ENCODE peak calls at places on chromosome 5, in four cellular contexts. X is IMR-90, O is GM12865, R is endothelial cell. A is an unnamed sample.

GRCh38 chr5:102545175-102545574 is 46.4 kb upstream of the SLCO6A1 start:
- DNase-seq in X (no peak), O (peak; percentile 55), R (peak; percentile 64), A (no peak)

GRCh38 chr5:26805076-26805475 is 233.3 kb downstream of the CDH9 start:
- DNase-seq in X (no peak), O (no peak), R (no peak), A (no peak)

GRCh38 chr5:64201986-64202385 is 36.3 kb downstream of the RNF180 start:
- DNase-seq in X (no peak), O (no peak), R (no peak), A (no peak)

GRCh38 chr5:30596495-30597064 is 596.9 kb upstream of the CDH6 start:
- DNase-seq in X (no peak), O (no peak), R (no peak), A (no peak)

GRCh38 chr5:373710-374602 is 52.4 kb downstream of the AHRR start:
- DNase-seq in X (peak; percentile 77), O (peak; percentile 93), R (peak; percentile 39), A (peak; percentile 89)

GRCh38 chr5:126961702-126962101 is 68.7 kb downstream of the MARCHF3 start:
- DNase-seq in X (peak; percentile 66), O (peak; percentile 24), R (no peak), A (peak; percentile 32)

GRCh38 chr5:138353550-138353893 is 1.0 kb downstream of the KDM3B start:
- DNase-seq in X (no peak), O (no peak), R (no peak), A (no peak)

GRCh38 chr5:171162165-171162564 is 146.9 kb upstream of the TLX3 start:
- DNase-seq in X (no peak), O (no peak), R (no peak), A (no peak)

GRCh38 chr5:73940026-73940425 is 314.0 kb downstream of the ARHGEF28 start:
- DNase-seq in X (peak; percentile 23), O (no peak), R (no peak), A (no peak)

GRCh38 chr5:98314262-98314661 is 459.2 kb upstream of the RGMB start:
- DNase-seq in X (peak; percentile 92), O (no peak), R (no peak), A (no peak)

GRCh38 chr5:116626272-116626723 is 51.7 kb upstream of the SEMA6A start:
- DNase-seq in X (peak; percentile 22), O (no peak), R (no peak), A (no peak)

DNA sequence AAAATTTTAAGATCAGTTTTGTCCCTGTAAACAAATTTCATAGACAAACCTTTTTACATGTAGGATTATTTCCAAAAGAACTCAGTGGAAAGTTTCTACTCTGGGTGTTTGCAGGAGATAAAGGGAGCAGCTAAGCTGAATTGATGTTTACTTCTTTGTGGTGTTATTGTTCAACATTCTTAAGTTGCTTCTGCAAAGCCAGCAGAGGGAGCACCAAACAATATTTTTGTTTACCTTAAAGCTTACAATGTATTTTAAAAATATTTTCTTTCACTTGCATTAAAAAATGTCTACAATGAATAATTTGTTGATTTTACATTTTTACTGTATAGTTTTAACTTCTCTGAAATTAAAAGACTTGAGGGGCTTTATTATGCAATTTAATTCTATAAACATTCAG is 135.5 kb downstream of the ATG10 start:
- DNase-seq in X (peak; percentile 19), O (peak; percentile 35), R (no peak), A (no peak)
- TF ChIP-seq CTCF in X (peak; percentile 41), O (peak; percentile 26), R (peak; percentile 33), A (peak; percentile 51)

DNA sequence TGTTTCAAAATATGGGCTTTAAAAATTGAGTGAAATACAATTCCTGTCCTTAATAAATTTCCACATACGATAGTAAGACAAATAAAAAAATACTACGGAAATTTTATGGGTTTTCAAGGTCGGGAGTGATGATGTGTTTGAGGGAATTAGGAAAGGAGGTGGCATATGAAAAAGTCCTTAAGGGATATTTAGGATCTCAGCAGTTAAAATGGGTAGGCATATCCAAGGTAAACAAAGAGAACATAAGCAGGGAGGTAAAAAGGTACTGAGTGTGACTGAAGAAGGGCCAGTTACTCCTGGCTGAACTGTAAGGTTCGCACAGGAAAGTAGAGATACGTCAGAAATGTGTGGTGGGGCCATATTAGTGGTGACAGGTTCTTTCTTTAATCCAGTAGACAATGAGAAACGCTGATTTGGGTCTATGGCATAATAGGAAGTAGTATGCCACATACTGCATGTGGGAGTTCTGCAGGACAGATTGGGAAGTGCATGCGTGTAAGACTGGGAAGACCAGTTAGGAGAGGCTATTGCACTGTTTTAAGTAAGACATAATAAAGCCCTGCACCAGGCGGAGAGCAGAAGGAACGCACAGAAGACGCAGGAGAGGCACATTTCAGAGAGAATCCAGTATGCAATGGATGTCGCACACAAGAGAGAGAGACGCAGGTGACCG is 932 bp upstream of the HMGCR start:
- DNase-seq in X (peak; percentile 88), O (peak; percentile 52), R (peak; percentile 25), A (no peak)
- TF ChIP-seq CTCF in X (peak; percentile 40), O (peak; percentile 23), R (no peak), A (no peak)

GRCh38 chr5:95959964-95960801 is 1.5 kb downstream of the ELL2 start:
- DNase-seq in X (peak; percentile 34), O (peak; percentile 44), R (peak; percentile 28), A (no peak)
- TF ChIP-seq CTCF in X (peak; percentile 11), O (no peak), R (no peak), A (no peak)

GRCh38 chr5:109688999-109689739 is 558 bp upstream of the MAN2A1 start:
- DNase-seq in X (peak; percentile 84), O (peak; percentile 95), R (peak; percentile 86), A (peak; percentile 95)
- TF ChIP-seq CTCF in X (peak; percentile 15), O (no peak), R (peak; percentile 3), A (no peak)

DNA sequence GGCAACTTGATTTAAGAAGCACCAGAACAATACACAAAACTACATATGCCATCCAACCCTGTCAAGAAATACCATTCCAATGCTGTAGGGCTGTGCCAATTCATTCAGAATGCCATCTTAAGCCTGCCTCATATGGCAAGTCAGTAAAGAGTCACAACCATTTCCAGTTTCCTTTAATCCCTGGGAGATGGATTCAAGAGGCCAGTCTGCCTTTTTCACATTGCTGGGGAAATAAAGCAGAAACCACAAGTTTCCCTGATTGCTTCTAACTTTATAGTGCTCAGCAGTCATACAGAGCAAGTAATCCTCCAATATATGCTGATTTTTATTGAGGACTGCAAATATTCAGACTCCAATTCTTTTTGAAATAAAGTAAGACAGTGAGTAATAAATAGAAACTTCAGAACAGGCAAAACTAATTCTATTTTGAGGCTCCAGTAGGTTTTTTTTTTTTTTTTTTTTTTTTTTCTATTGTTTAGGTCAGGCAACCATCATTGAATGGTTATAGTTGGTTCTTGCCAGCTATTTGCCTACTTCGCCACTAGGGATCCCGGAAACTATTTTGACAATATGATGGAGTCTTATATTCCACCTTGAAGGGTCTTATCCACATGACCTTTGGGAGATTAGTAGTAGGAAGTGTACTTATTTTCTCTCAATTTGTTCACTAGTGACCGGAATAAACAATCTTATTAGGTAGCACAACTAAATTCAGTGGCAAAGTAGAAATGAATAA is 400.9 kb upstream of the MEF2C start:
- DNase-seq in X (no peak), O (no peak), R (no peak), A (no peak)
- TF ChIP-seq CTCF in X (no peak), O (no peak), R (peak; percentile 37), A (no peak)

GRCh38 chr5:120734033-120734432 is 269.9 kb downstream of the PRR16 start:
- DNase-seq in X (no peak), O (no peak), R (peak; percentile 5), A (no peak)

GRCh38 chr5:120740989-120741388 is 276.9 kb downstream of the PRR16 start:
- DNase-seq in X (no peak), O (no peak), R (no peak), A (no peak)

GRCh38 chr5:120730214-120730613 is 266.1 kb downstream of the PRR16 start:
- DNase-seq in X (no peak), O (no peak), R (no peak), A (no peak)

GRCh38 chr5:120738568-120738967 is 274.5 kb downstream of the PRR16 start:
- DNase-seq in X (no peak), O (no peak), R (no peak), A (no peak)

DNA sequence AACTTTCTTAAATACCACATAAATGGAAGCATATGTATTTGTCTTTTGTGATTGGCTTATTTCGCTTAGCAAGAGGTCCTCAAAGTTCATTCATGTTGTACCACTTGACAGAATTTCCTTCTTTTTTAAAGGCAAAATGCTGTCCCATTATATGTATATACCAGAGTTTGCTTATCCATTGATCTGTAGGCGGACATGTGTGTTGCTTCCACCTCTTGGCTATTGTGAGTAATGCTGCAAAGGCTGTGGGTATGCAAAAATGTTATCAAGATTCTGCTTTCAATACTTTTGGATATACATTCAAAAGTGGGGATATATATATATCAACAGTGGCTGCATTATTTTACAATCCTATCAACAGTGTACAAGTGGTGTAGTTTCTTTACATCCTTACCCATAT is 271.0 kb downstream of the PRR16 start:
- DNase-seq in X (peak; percentile 7), O (no peak), R (no peak), A (no peak)
- TF ChIP-seq CTCF in X (no peak), O (no peak), R (no peak), A (no peak)

GRCh38 chr5:111095982-111096381 is 3.8 kb downstream of the WDR36 start:
- DNase-seq in X (no peak), O (no peak), R (no peak), A (no peak)

GRCh38 chr5:111092062-111092853 is at the start of gene WDR36:
- DNase-seq in X (peak; percentile 92), O (peak; percentile 95), R (peak; percentile 89), A (peak; percentile 89)
- TF ChIP-seq CTCF in X (no peak), O (no peak), R (no peak), A (no peak)

DNA sequence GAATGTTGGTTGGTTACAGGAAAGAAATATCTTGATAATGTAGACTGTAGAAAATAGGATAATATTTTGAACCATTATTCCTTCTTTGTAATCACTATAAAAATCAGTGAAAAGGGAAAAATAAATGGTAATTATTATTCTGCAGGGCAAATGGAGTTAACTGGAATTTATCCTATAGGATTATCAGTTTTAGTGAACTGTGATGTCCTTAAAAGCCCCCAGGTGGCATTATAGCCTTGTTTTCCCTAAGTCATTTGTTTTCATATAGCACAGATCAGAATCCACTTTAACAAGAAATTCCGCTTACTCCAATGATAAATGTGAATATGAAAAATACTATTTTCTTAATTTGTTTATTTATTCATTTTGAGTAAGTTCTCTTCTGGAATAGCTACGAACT is 26.2 kb upstream of the WDR41 start:
- DNase-seq in X (peak; percentile 2), O (peak; percentile 13), R (no peak), A (no peak)
- TF ChIP-seq CTCF in X (peak; percentile 15), O (peak; percentile 22), R (no peak), A (peak; percentile 33)

GRCh38 chr5:109038209-109038840 is 290.6 kb downstream of the FER start:
- DNase-seq in X (peak; percentile 56), O (no peak), R (no peak), A (no peak)
- TF ChIP-seq CTCF in X (no peak), O (no peak), R (no peak), A (no peak)

GRCh38 chr5:151101746-151102145 is 20.9 kb upstream of the TNIP1 start:
- DNase-seq in X (no peak), O (no peak), R (no peak), A (no peak)
- TF ChIP-seq CTCF in X (no peak), O (no peak), R (no peak), A (no peak)